ENCODE peak calls at places on chromosome 9, in eight cellular contexts. W is stimulated activated naive CD8-positive, alpha-beta T cell treated with anti-CD3 and anti-CD28 coated beads, Interleukin-15, amount 100 ng/mL, for 72 hours; X is A549; I is activated T-cell treated with anti-CD3 and anti-CD28 coated beads, Interleukin-2, amount 50 U/mL, for 4 hours; B is right lobe of liver; J is activated naive CD8-positive, alpha-beta T cell treated with anti-CD3 and anti-CD28 coated beads, Interleukin-2, amount 10 ng/mL, durations not matched to agents 7 days and 5 days; C is heart right ventricle; K is activated naive CD4-positive, alpha-beta T cell treated with anti-CD3 and anti-CD28 coated beads, Interleukin-2, amount 50 U/mL, for 72 hours. S is an unnamed sample.

GRCh38 chr9:20725675-20726074 is 41.6 kb downstream of the FOCAD start:
- ATAC-seq in W (no peak), X (no peak), I (no peak), B (no peak), J (no peak), C (no peak), K (no peak), S (no peak)

GRCh38 chr9:129640871-129641750 is 840 bp downstream of the ASB6 start:
- ATAC-seq in W (peak; percentile 53), X (peak; percentile 14), I (peak; percentile 49), B (no peak), J (peak; percentile 50), C (no peak), K (no peak), S (peak; percentile 10)

GRCh38 chr9:3508531-3509374 is 17.0 kb downstream of the RFX3 start:
- ATAC-seq in W (peak; percentile 55), X (peak; percentile 65), I (no peak), B (no peak), J (no peak), C (no peak), K (peak; percentile 54), S (peak; percentile 78)

GRCh38 chr9:22052376-22052945 is 43.4 kb upstream of the CDKN2B start:
- ATAC-seq in W (peak; percentile 97), X (no peak), I (peak; percentile 95), B (no peak), J (peak; percentile 74), C (no peak), K (peak; percentile 97), S (peak; percentile 91)

GRCh38 chr9:124284237-124284831 is 26.6 kb downstream of the NEK6 start:
- ATAC-seq in W (no peak), X (no peak), I (no peak), B (peak; percentile 26), J (no peak), C (no peak), K (no peak), S (no peak)

GRCh38 chr9:33434317-33435105 is 12.9 kb downstream of the AQP3 start:
- ATAC-seq in W (no peak), X (no peak), I (no peak), B (no peak), J (no peak), C (no peak), K (no peak), S (no peak)

GRCh38 chr9:75023846-75024245 is 4.2 kb downstream of the CARNMT1 start:
- ATAC-seq in W (peak; percentile 32), X (no peak), I (no peak), B (no peak), J (no peak), C (no peak), K (no peak), S (no peak)

GRCh38 chr9:112753725-112754124 is 3.2 kb downstream of the SNX30 start:
- ATAC-seq in W (no peak), X (no peak), I (no peak), B (no peak), J (no peak), C (no peak), K (peak; percentile 45), S (peak; percentile 37)

GRCh38 chr9:87581513-87581912 is 83.8 kb downstream of the DAPK1 start:
- ATAC-seq in W (no peak), X (no peak), I (no peak), B (peak; percentile 80), J (no peak), C (peak; percentile 44), K (no peak), S (no peak)

GRCh38 chr9:115328677-115329076 is 210.7 kb upstream of the TNC start:
- ATAC-seq in W (no peak), X (no peak), I (no peak), B (no peak), J (no peak), C (no peak), K (no peak), S (no peak)

GRCh38 chr9:112021742-112022141 is 125.1 kb downstream of the UGCG start:
- ATAC-seq in W (no peak), X (peak; percentile 35), I (no peak), B (no peak), J (no peak), C (no peak), K (no peak), S (no peak)

GRCh38 chr9:99820330-99821186 is 1.1 kb upstream of the NR4A3 start:
- ATAC-seq in W (peak; percentile 2), X (peak; percentile 26), I (no peak), B (peak; percentile 33), J (no peak), C (peak; percentile 20), K (peak; percentile 8), S (peak; percentile 21)

GRCh38 chr9:116112236-116112635 is 41.4 kb upstream of the PAPPA start:
- ATAC-seq in W (no peak), X (no peak), I (no peak), B (peak; percentile 34), J (no peak), C (no peak), K (no peak), S (no peak)

GRCh38 chr9:87148391-87149237 is 201.3 kb upstream of the GAS1 start:
- ATAC-seq in W (no peak), X (peak; percentile 55), I (no peak), B (peak; percentile 86), J (no peak), C (peak; percentile 97), K (no peak), S (peak; percentile 41)

GRCh38 chr9:72396247-72397091 is 31.5 kb upstream of the ZFAND5 start:
- ATAC-seq in W (no peak), X (peak; percentile 92), I (no peak), B (peak; percentile 94), J (no peak), C (no peak), K (peak; percentile 52), S (peak; percentile 83)

S was measured in esophagus mucosa.